ENCODE peak calls at places on chromosomes 3 and 15, in six cellular contexts. C, G, R, D, A and K are unnamed samples.

GRCh38 chr3:64148955-64149653 is 76.2 kb downstream of the PRICKLE2 start:
- DNase-seq in C (no peak), G (no peak), R (no peak), D (no peak), A (no peak), K (no peak)

GRCh38 chr15:61275901-61276300 is 46.8 kb upstream of the RORA start:
- DNase-seq in C (no peak), G (no peak), R (no peak), D (no peak), A (no peak), K (no peak)

GRCh38 chr15:59178151-59178705 is 28.4 kb upstream of the LDHAL6B start:
- DNase-seq in C (no peak), G (no peak), R (no peak), D (no peak), A (no peak), K (no peak)

GRCh38 chr3:106168941-106169340 is 300.1 kb upstream of the CBLB start:
- DNase-seq in C (no peak), G (no peak), R (no peak), D (no peak), A (no peak), K (no peak)

GRCh38 chr3:76383781-76384180 is 598.4 kb upstream of the ZNF717 start:
- DNase-seq in C (no peak), G (no peak), R (no peak), D (no peak), A (no peak), K (no peak)

GRCh38 chr3:196412704-196413103 is 19.5 kb downstream of the UBXN7 start:
- DNase-seq in C (no peak), G (no peak), R (no peak), D (no peak), A (no peak), K (no peak)

GRCh38 chr15:43518073-43518761 is 809 bp downstream of the MAP1A start:
- DNase-seq in C (peak; percentile 27), G (no peak), R (no peak), D (peak; percentile 45), A (no peak), K (no peak)

GRCh38 chr3:126487151-126487771 is 11.6 kb upstream of the ZXDC start:
- DNase-seq in C (no peak), G (peak; percentile 49), R (no peak), D (no peak), A (no peak), K (no peak)

GRCh38 chr3:171745577-171746319 is 64.5 kb downstream of the PLD1 start:
- DNase-seq in C (no peak), G (no peak), R (no peak), D (no peak), A (no peak), K (no peak)

GRCh38 chr15:42063122-42063848 is 31.1 kb downstream of the PLA2G4D start:
- DNase-seq in C (no peak), G (no peak), R (no peak), D (no peak), A (no peak), K (no peak)

GRCh38 chr3:183254816-183255730 is 2.0 kb downstream of the B3GNT5 start:
- DNase-seq in C (peak; percentile 28), G (no peak), R (peak; percentile 45), D (no peak), A (peak; percentile 75), K (no peak)

GRCh38 chr15:92541197-92542190 is 114.1 kb downstream of the FAM174B start:
- DNase-seq in C (no peak), G (no peak), R (no peak), D (no peak), A (peak; percentile 6), K (no peak)

GRCh38 chr3:128767351-128767750 is 41.4 kb downstream of the RAB7A start:
- DNase-seq in C (peak; percentile 41), G (no peak), R (no peak), D (no peak), A (no peak), K (no peak)

GRCh38 chr3:115808239-115808638 is 184.9 kb downstream of the GAP43 start:
- DNase-seq in C (peak; percentile 51), G (no peak), R (peak; percentile 29), D (no peak), A (no peak), K (no peak)

GRCh38 chr3:122100591-122101491 is 45.7 kb downstream of the CD86 start:
- DNase-seq in C (no peak), G (no peak), R (no peak), D (peak; percentile 23), A (peak; percentile 33), K (no peak)

GRCh38 chr15:67240235-67241131 is 14.0 kb downstream of the AAGAB start:
- DNase-seq in C (no peak), G (no peak), R (no peak), D (no peak), A (no peak), K (peak; percentile 17)

GRCh38 chr3:179652467-179653105 is at the start of gene USP13:
- DNase-seq in C (peak; percentile 81), G (peak; percentile 75), R (peak; percentile 77), D (peak; percentile 79), A (peak; percentile 87), K (peak; percentile 86)

GRCh38 chr3:119236756-119237155 is 3.9 kb downstream of the B4GALT4 start:
- DNase-seq in C (no peak), G (peak; percentile 61), R (no peak), D (no peak), A (no peak), K (no peak)

GRCh38 chr15:73854265-73854664 is 19.1 kb upstream of the TBC1D21 start:
- DNase-seq in C (no peak), G (no peak), R (no peak), D (no peak), A (no peak), K (no peak)

GRCh38 chr3:172461530-172462138 is 13.4 kb upstream of the GHSR start:
- DNase-seq in C (peak; percentile 35), G (no peak), R (no peak), D (peak; percentile 65), A (peak; percentile 42), K (peak; percentile 57)

GRCh38 chr3:64488938-64489337 is 198.9 kb downstream of the ADAMTS9 start:
- DNase-seq in C (no peak), G (no peak), R (no peak), D (no peak), A (no peak), K (no peak)

GRCh38 chr15:100879461-100880138 is at the start of gene ALDH1A3:
- DNase-seq in C (peak; percentile 61), G (no peak), R (no peak), D (peak; percentile 62), A (no peak), K (peak; percentile 73)

GRCh38 chr3:44020178-44020577 is 221.5 kb upstream of the TOPAZ1 start:
- DNase-seq in C (no peak), G (no peak), R (no peak), D (no peak), A (no peak), K (no peak)

GRCh38 chr3:71231680-71232079 is 351.8 kb downstream of the FOXP1 start:
- DNase-seq in C (no peak), G (no peak), R (no peak), D (no peak), A (no peak), K (no peak)

GRCh38 chr3:12722205-12722604 is 36.9 kb downstream of the TMEM40 start:
- DNase-seq in C (no peak), G (no peak), R (no peak), D (no peak), A (no peak), K (no peak)

GRCh38 chr3:65484964-65485363 is 553.8 kb downstream of the MAGI1 start:
- DNase-seq in C (no peak), G (no peak), R (no peak), D (no peak), A (no peak), K (no peak)

GRCh38 chr3:158683216-158683975 is 10.9 kb upstream of the LXN start:
- DNase-seq in C (peak; percentile 88), G (no peak), R (no peak), D (no peak), A (peak; percentile 74), K (no peak)

GRCh38 chr3:81477740-81478139 is 283.7 kb downstream of the GBE1 start:
- DNase-seq in C (no peak), G (no peak), R (no peak), D (no peak), A (no peak), K (no peak)

GRCh38 chr3:123315271-123315595 is 113.5 kb downstream of the SEC22A start:
- DNase-seq in C (no peak), G (no peak), R (no peak), D (no peak), A (no peak), K (no peak)

GRCh38 chr15:90342655-90343054 is 9.4 kb upstream of the ZNF774 start:
- DNase-seq in C (no peak), G (no peak), R (no peak), D (no peak), A (no peak), K (no peak)
- TF ChIP-seq CTCF in C (no peak), G (no peak), R (no peak), D (no peak), A (no peak), K (no peak)

GRCh38 chr3:73419179-73419803 is 205.4 kb downstream of the PDZRN3 start:
- DNase-seq in C (peak; percentile 69), G (no peak), R (peak; percentile 84), D (no peak), A (peak; percentile 79), K (no peak)
- TF ChIP-seq CTCF in C (peak; percentile 26), G (no peak), R (peak; percentile 22), D (no peak), A (peak; percentile 41), K (no peak)

GRCh38 chr15:63006032-63006878 is 36.3 kb upstream of the TPM1 start:
- DNase-seq in C (peak; percentile 68), G (no peak), R (no peak), D (no peak), A (no peak), K (no peak)

GRCh38 chr15:63000706-63001105 is 41.8 kb upstream of the TPM1 start:
- DNase-seq in C (no peak), G (no peak), R (no peak), D (no peak), A (no peak), K (no peak)

GRCh38 chr15:63008333-63009049 is 34.1 kb upstream of the TPM1 start:
- DNase-seq in C (no peak), G (no peak), R (no peak), D (no peak), A (no peak), K (no peak)

GRCh38 chr15:62999923-63000484 is 42.5 kb upstream of the TPM1 start:
- DNase-seq in C (no peak), G (no peak), R (no peak), D (no peak), A (no peak), K (no peak)

GRCh38 chr15:63003836-63004610 is 38.5 kb upstream of the TPM1 start:
- DNase-seq in C (no peak), G (no peak), R (no peak), D (no peak), A (no peak), K (no peak)
- TF ChIP-seq CTCF in C (no peak), G (no peak), R (no peak), D (no peak), A (no peak), K (no peak)

DNA sequence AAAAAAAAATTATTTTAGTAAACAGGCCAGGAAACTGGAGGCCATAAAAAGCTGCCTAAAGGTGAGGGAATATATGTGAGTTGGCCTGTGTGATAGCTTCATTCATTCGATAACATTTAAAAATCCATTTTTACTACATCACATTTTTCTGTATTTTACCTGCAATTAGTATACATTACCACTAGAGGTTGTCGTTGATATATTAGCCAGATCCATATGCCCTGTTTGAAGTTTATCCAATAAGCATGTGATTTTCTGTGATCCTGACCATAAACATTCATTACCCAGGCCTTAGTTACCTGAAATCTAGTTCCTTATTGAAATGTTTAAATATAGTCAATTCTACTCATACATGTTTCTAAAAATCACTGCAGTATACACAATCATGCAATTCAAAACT is 71.4 kb downstream of the ARNT2 start:
- DNase-seq in C (no peak), G (no peak), R (no peak), D (no peak), A (no peak), K (no peak)
- TF ChIP-seq CTCF in C (peak; percentile 16), G (no peak), R (no peak), D (no peak), A (peak; percentile 40), K (no peak)